ENCODE peak calls at places on chromosomes 3 and 15, in six cellular contexts. K, V, I, G, C and Q are unnamed samples.

GRCh38 chr15:34794590-34795206 is 651 bp downstream of the ACTC1 start:
- DNase-seq in K (no peak), G (no peak), I (no peak), C (no peak), V (no peak), Q (no peak)

GRCh38 chr15:51267047-51267713 is 71.2 kb downstream of the CYP19A1 start:
- DNase-seq in V (no peak), K (no peak), I (no peak), C (no peak), G (peak; percentile 15), Q (no peak)

GRCh38 chr3:133191818-133192217 is 153.6 kb downstream of the TMEM108 start:
- DNase-seq in K (no peak), I (no peak), C (no peak), V (no peak), G (no peak), Q (no peak)

GRCh38 chr3:117706037-117706436 is 996.5 kb downstream of the TUSC7 start:
- DNase-seq in V (no peak), K (peak; percentile 93), C (no peak), G (no peak), I (peak; percentile 96), Q (no peak)

GRCh38 chr15:76345269-76345879 is 8.8 kb downstream of the ISL2 start:
- DNase-seq in I (peak; percentile 36), V (no peak), C (no peak), K (no peak), G (no peak), Q (no peak)

GRCh38 chr3:138835177-138835757 is 539 bp upstream of the PIK3CB start:
- DNase-seq in K (no peak), G (no peak), C (no peak), V (no peak), I (no peak), Q (no peak)

GRCh38 chr3:50515565-50516047 is 12.2 kb upstream of the CACNA2D2 start:
- DNase-seq in C (no peak), I (no peak), G (peak; percentile 53), K (no peak), V (no peak), Q (no peak)

GRCh38 chr3:31391150-31391549 is 141.6 kb upstream of the STT3B start:
- DNase-seq in G (no peak), K (no peak), C (no peak), V (no peak), I (no peak), Q (no peak)

GRCh38 chr3:64229903-64230302 is 4.6 kb upstream of the PRICKLE2 start:
- DNase-seq in C (no peak), V (no peak), G (no peak), I (no peak), K (no peak), Q (no peak)

GRCh38 chr3:10026084-10026890 is at the start of gene FANCD2:
- DNase-seq in G (peak; percentile 87), K (peak; percentile 84), V (peak; percentile 92), C (peak; percentile 88), I (peak; percentile 79), Q (peak; percentile 95)

GRCh38 chr15:73957276-73957675 is 31.0 kb downstream of the LOXL1 start:
- DNase-seq in V (peak; percentile 57), K (no peak), G (no peak), C (no peak), I (no peak), Q (no peak)

GRCh38 chr15:76674883-76675282 is 230.3 kb downstream of the SCAPER start:
- DNase-seq in C (no peak), G (no peak), V (no peak), K (peak; percentile 39), I (peak; percentile 13), Q (no peak)

GRCh38 chr3:63972196-63972595 is 51.1 kb downstream of the PSMD6 start:
- DNase-seq in I (peak; percentile 69), G (no peak), C (no peak), V (no peak), K (peak; percentile 54), Q (no peak)

GRCh38 chr3:51307458-51307857 is 77.6 kb upstream of the MANF start:
- DNase-seq in K (no peak), G (no peak), C (no peak), V (no peak), I (no peak), Q (no peak)

GRCh38 chr3:157104928-157105652 is 54.9 kb downstream of the CCNL1 start:
- DNase-seq in C (no peak), V (no peak), G (no peak), K (no peak), I (no peak), Q (peak; percentile 51)

GRCh38 chr3:138684411-138684810 is 75.8 kb downstream of the FAIM start:
- DNase-seq in G (no peak), K (no peak), I (no peak), V (no peak), C (no peak), Q (no peak)

GRCh38 chr15:89885611-89886010 is 8.2 kb downstream of the AP3S2 start:
- DNase-seq in V (no peak), C (no peak), K (peak; percentile 4), G (no peak), I (no peak), Q (no peak)

GRCh38 chr3:74520895-74521294 is 93.6 kb downstream of the CNTN3 start:
- DNase-seq in G (no peak), I (no peak), K (no peak), C (no peak), V (no peak), Q (no peak)

GRCh38 chr3:104279617-104280016 is 1087.1 kb upstream of the ALCAM start:
- DNase-seq in K (peak; percentile 78), I (peak; percentile 64), G (no peak), C (no peak), V (no peak), Q (no peak)

GRCh38 chr3:58260261-58260731 is 22.7 kb downstream of the ABHD6 start:
- DNase-seq in K (peak; percentile 89), I (peak; percentile 37), C (no peak), V (no peak), G (no peak), Q (no peak)

GRCh38 chr3:24682141-24682547 is 187.5 kb upstream of the THRB start:
- DNase-seq in I (peak; percentile 57), K (peak; percentile 74), C (no peak), V (no peak), G (no peak), Q (no peak)

GRCh38 chr15:66707310-66708160 is 5.5 kb downstream of the SMAD6 start:
- DNase-seq in K (peak; percentile 25), I (peak; percentile 81), G (no peak), C (peak; percentile 38), V (peak; percentile 75), Q (no peak)

GRCh38 chr3:149968216-149968615 is 2.5 kb downstream of the PFN2 start:
- DNase-seq in V (no peak), K (no peak), C (no peak), G (no peak), I (peak; percentile 16), Q (no peak)

GRCh38 chr15:89768071-89768500 is 8.0 kb upstream of the MESP2 start:
- DNase-seq in V (no peak), C (no peak), I (peak; percentile 89), K (peak; percentile 32), G (no peak), Q (no peak)

GRCh38 chr3:171873561-171873960 is 30.4 kb downstream of the TMEM212 start:
- DNase-seq in C (no peak), I (peak; percentile 29), G (no peak), V (no peak), K (peak; percentile 75), Q (no peak)

DNA sequence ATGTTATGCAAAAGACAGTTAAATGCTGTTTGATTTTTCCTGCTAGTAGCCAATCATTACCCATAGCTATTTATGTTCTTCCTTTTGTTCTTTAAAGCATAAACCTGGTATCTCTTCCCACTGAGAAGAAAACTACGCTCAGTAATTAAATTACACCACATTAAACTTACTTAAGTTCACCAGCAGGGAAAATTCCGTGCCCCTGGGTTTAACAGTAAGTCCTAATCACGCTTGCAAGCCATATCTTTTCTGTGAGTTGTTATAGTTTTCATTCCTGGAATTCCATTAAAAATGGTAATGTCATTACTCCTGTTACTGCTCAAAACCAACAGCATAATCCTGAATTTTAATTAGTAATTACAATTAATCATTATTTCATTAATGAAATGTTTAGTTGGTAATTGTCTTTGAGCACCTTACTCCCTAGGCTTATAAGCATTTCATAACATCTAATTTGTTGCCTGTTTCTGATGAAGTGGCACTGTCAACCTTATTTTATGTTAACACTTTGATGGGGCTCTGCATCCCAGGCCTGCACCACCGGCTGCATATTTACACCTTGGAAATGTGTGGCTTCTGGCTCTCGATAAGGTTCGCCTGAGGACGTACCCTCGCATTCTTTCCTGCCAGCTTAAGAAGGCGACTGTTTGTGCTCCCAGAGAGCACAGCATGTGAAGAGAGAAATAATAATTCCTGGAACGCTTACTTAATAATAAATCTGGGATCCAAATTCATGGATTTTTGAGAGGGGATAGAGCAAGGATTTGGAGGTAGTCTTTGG is 763.1 kb upstream of the CFAP20DC start:
- DNase-seq in I (peak; percentile 19), G (no peak), V (no peak), K (no peak), C (no peak), Q (no peak)
- TF ChIP-seq CTCF in I (no peak), G (no peak), V (no peak), K (peak; percentile 25), C (no peak), Q (no peak)

GRCh38 chr15:67935244-67935643 is 95.4 kb upstream of the RNU6-1 start:
- DNase-seq in G (no peak), V (no peak), K (no peak), C (no peak), I (no peak), Q (no peak)
- TF ChIP-seq CTCF in G (no peak), V (no peak), K (no peak), C (peak; percentile 28), I (no peak), Q (no peak)

GRCh38 chr3:190458040-190458439 is 8.3 kb upstream of the TMEM207 start:
- DNase-seq in G (no peak), I (peak; percentile 17), K (peak; percentile 4), V (no peak), C (no peak), Q (no peak)
- TF ChIP-seq CTCF in G (no peak), I (no peak), K (no peak), V (no peak), C (peak; percentile 21), Q (peak; percentile 46)

GRCh38 chr3:143918848-143919247 is 52.8 kb upstream of the DIPK2A start:
- DNase-seq in G (no peak), I (no peak), V (no peak), K (no peak), C (no peak), Q (no peak)
- TF ChIP-seq CTCF in G (no peak), I (no peak), V (no peak), K (no peak), C (no peak), Q (no peak)

DNA sequence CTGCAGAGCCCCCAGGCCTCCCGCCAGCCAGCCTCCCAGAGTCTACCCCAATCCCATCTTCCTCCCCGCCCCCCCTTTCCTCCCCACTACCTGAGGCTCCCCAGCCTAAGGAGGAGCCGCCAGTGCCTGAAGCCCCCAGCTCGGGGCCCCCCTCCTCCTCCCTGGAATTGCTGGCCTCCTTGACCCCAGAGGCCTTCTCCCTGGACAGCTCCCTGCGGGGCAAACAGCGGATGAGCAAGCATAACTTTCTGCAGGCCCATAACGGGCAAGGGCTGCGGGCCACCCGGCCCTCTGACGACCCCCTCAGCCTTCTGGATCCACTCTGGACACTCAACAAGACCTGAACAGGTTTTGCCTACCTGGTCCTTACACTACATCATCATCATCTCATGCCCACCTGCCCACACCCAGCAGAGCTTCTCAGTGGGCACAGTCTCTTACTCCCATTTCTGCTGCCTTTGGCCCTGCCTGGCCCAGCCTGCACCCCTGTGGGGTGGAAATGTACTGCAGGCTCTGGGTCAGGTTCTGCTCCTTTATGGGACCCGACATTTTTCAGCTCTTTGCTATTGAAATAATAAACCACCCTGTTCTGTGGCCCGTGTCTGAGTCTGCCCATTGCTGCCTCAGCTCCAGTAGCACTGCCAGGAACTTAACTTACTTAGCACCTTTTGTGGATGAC is 32.2 kb downstream of the PTPN23 start:
- DNase-seq in G (no peak), C (no peak), K (no peak), I (no peak), V (no peak), Q (no peak)
- TF ChIP-seq CTCF in G (peak; percentile 17), C (no peak), K (peak; percentile 48), I (no peak), V (no peak), Q (no peak)